ENCODE peak calls at places on chromosome 9, in eight cellular contexts. One of them, this sample, is unnamed.

GRCh38 chr9:127803507-127804352 is 1.0 kb downstream of the FPGS start:
- DNase-seq in T1000: peak
- DNase-seq in heart left ventricle: no peak
- DNase-seq in G401: peak
- DNase-seq in kidney epithelial cell: no peak
- DNase-seq in neural crest cell: no peak
- DNase-seq in stimulated activated CD8-positive, alpha-beta memory T cell treated with anti-CD3 and anti-CD28 coated beads, Interleukin-15, amount 100 ng/mL, for 24 hours: no peak
- DNase-seq in breast epithelium: no peak
- DNase-seq in this sample: no peak

GRCh38 chr9:96450613-96451544 is 910 bp downstream of the HABP4 start:
- DNase-seq in T1000: no peak
- DNase-seq in heart left ventricle: peak
- DNase-seq in G401: peak
- DNase-seq in kidney epithelial cell: no peak
- DNase-seq in neural crest cell: peak
- DNase-seq in stimulated activated CD8-positive, alpha-beta memory T cell treated with anti-CD3 and anti-CD28 coated beads, Interleukin-15, amount 100 ng/mL, for 24 hours: no peak
- DNase-seq in breast epithelium: no peak
- DNase-seq in this sample: peak

GRCh38 chr9:77648458-77649108 is 461 bp upstream of the GNA14 start:
- DNase-seq in T1000: no peak
- DNase-seq in heart left ventricle: peak
- DNase-seq in G401: no peak
- DNase-seq in kidney epithelial cell: no peak
- DNase-seq in neural crest cell: no peak
- DNase-seq in stimulated activated CD8-positive, alpha-beta memory T cell treated with anti-CD3 and anti-CD28 coated beads, Interleukin-15, amount 100 ng/mL, for 24 hours: no peak
- DNase-seq in breast epithelium: peak
- DNase-seq in this sample: no peak

GRCh38 chr9:111253742-111254437 is 76.1 kb downstream of the OR2K2 start:
- DNase-seq in T1000: no peak
- DNase-seq in heart left ventricle: no peak
- DNase-seq in G401: no peak
- DNase-seq in kidney epithelial cell: no peak
- DNase-seq in neural crest cell: no peak
- DNase-seq in stimulated activated CD8-positive, alpha-beta memory T cell treated with anti-CD3 and anti-CD28 coated beads, Interleukin-15, amount 100 ng/mL, for 24 hours: no peak
- DNase-seq in breast epithelium: no peak
- DNase-seq in this sample: no peak

GRCh38 chr9:21883642-21884041 is 81.2 kb downstream of the MTAP start:
- DNase-seq in T1000: no peak
- DNase-seq in heart left ventricle: no peak
- DNase-seq in G401: no peak
- DNase-seq in kidney epithelial cell: no peak
- DNase-seq in neural crest cell: no peak
- DNase-seq in stimulated activated CD8-positive, alpha-beta memory T cell treated with anti-CD3 and anti-CD28 coated beads, Interleukin-15, amount 100 ng/mL, for 24 hours: no peak
- DNase-seq in breast epithelium: no peak
- DNase-seq in this sample: no peak

GRCh38 chr9:112174965-112175795 is at the start of gene SUSD1:
- DNase-seq in T1000: no peak
- DNase-seq in heart left ventricle: peak
- DNase-seq in G401: no peak
- DNase-seq in kidney epithelial cell: no peak
- DNase-seq in neural crest cell: peak
- DNase-seq in stimulated activated CD8-positive, alpha-beta memory T cell treated with anti-CD3 and anti-CD28 coated beads, Interleukin-15, amount 100 ng/mL, for 24 hours: no peak
- DNase-seq in breast epithelium: no peak
- DNase-seq in this sample: no peak

GRCh38 chr9:131174681-131175239 is 49.4 kb downstream of the NUP214 start:
- DNase-seq in T1000: no peak
- DNase-seq in heart left ventricle: no peak
- DNase-seq in G401: no peak
- DNase-seq in kidney epithelial cell: no peak
- DNase-seq in neural crest cell: no peak
- DNase-seq in stimulated activated CD8-positive, alpha-beta memory T cell treated with anti-CD3 and anti-CD28 coated beads, Interleukin-15, amount 100 ng/mL, for 24 hours: no peak
- DNase-seq in breast epithelium: no peak
- DNase-seq in this sample: no peak

GRCh38 chr9:135212961-135213360 is 125.5 kb downstream of the OLFM1 start:
- DNase-seq in T1000: no peak
- DNase-seq in heart left ventricle: no peak
- DNase-seq in G401: no peak
- DNase-seq in kidney epithelial cell: no peak
- DNase-seq in neural crest cell: no peak
- DNase-seq in stimulated activated CD8-positive, alpha-beta memory T cell treated with anti-CD3 and anti-CD28 coated beads, Interleukin-15, amount 100 ng/mL, for 24 hours: no peak
- DNase-seq in breast epithelium: no peak
- DNase-seq in this sample: no peak

GRCh38 chr9:16321461-16322119 is 548.9 kb downstream of the BNC2 start:
- DNase-seq in T1000: peak
- DNase-seq in heart left ventricle: no peak
- DNase-seq in G401: no peak
- DNase-seq in kidney epithelial cell: peak
- DNase-seq in neural crest cell: peak
- DNase-seq in stimulated activated CD8-positive, alpha-beta memory T cell treated with anti-CD3 and anti-CD28 coated beads, Interleukin-15, amount 100 ng/mL, for 24 hours: no peak
- DNase-seq in breast epithelium: no peak
- DNase-seq in this sample: no peak

GRCh38 chr9:38649731-38650363 is 29.5 kb upstream of the ANKRD18A start:
- DNase-seq in T1000: no peak
- DNase-seq in heart left ventricle: peak
- DNase-seq in G401: no peak
- DNase-seq in kidney epithelial cell: no peak
- DNase-seq in neural crest cell: no peak
- DNase-seq in stimulated activated CD8-positive, alpha-beta memory T cell treated with anti-CD3 and anti-CD28 coated beads, Interleukin-15, amount 100 ng/mL, for 24 hours: no peak
- DNase-seq in breast epithelium: no peak
- DNase-seq in this sample: no peak

GRCh38 chr9:78292716-78293497 is 4.0 kb upstream of the PSAT1 start:
- DNase-seq in T1000: no peak
- DNase-seq in heart left ventricle: no peak
- DNase-seq in G401: no peak
- DNase-seq in kidney epithelial cell: no peak
- DNase-seq in neural crest cell: no peak
- DNase-seq in stimulated activated CD8-positive, alpha-beta memory T cell treated with anti-CD3 and anti-CD28 coated beads, Interleukin-15, amount 100 ng/mL, for 24 hours: no peak
- DNase-seq in breast epithelium: no peak
- DNase-seq in this sample: no peak

GRCh38 chr9:19788152-19788551 is 685 bp downstream of the SLC24A2 start:
- DNase-seq in T1000: no peak
- DNase-seq in heart left ventricle: no peak
- DNase-seq in G401: peak
- DNase-seq in kidney epithelial cell: no peak
- DNase-seq in neural crest cell: peak
- DNase-seq in stimulated activated CD8-positive, alpha-beta memory T cell treated with anti-CD3 and anti-CD28 coated beads, Interleukin-15, amount 100 ng/mL, for 24 hours: no peak
- DNase-seq in breast epithelium: no peak
- DNase-seq in this sample: no peak

GRCh38 chr9:74521009-74521408 is 23.9 kb downstream of the RORB start:
- DNase-seq in T1000: no peak
- DNase-seq in heart left ventricle: no peak
- DNase-seq in G401: no peak
- DNase-seq in kidney epithelial cell: no peak
- DNase-seq in neural crest cell: no peak
- DNase-seq in stimulated activated CD8-positive, alpha-beta memory T cell treated with anti-CD3 and anti-CD28 coated beads, Interleukin-15, amount 100 ng/mL, for 24 hours: no peak
- DNase-seq in breast epithelium: no peak
- DNase-seq in this sample: no peak